ENCODE peak calls at places on chromosomes 13 and 19, in nine cellular contexts. One of them, this sample, is unnamed.

GRCh38 chr13:112643759-112644459 is 45.9 kb upstream of the ATP11A start:
- DNase-seq in stomach: peak
- DNase-seq in lower leg skin: no peak
- DNase-seq in uterus: peak
- DNase-seq in tibial nerve: no peak
- DNase-seq in Peyer's patch: no peak
- DNase-seq in GM12891: no peak
- DNase-seq in H54: no peak
- DNase-seq in heart left ventricle: no peak
- DNase-seq in this sample: peak

GRCh38 chr13:26500618-26501320 is 56.7 kb upstream of the WASF3 start:
- DNase-seq in stomach: no peak
- DNase-seq in lower leg skin: no peak
- DNase-seq in uterus: no peak
- DNase-seq in tibial nerve: no peak
- DNase-seq in Peyer's patch: no peak
- DNase-seq in GM12891: no peak
- DNase-seq in H54: no peak
- DNase-seq in heart left ventricle: no peak
- DNase-seq in this sample: no peak

GRCh38 chr13:96034662-96035061 is 18.5 kb downstream of the UGGT2 start:
- DNase-seq in stomach: peak
- DNase-seq in lower leg skin: no peak
- DNase-seq in uterus: no peak
- DNase-seq in tibial nerve: no peak
- DNase-seq in Peyer's patch: no peak
- DNase-seq in GM12891: no peak
- DNase-seq in H54: no peak
- DNase-seq in heart left ventricle: no peak
- DNase-seq in this sample: peak

GRCh38 chr13:111403266-111403665 is 82.8 kb downstream of the TEX29 start:
- DNase-seq in stomach: no peak
- DNase-seq in lower leg skin: no peak
- DNase-seq in uterus: no peak
- DNase-seq in tibial nerve: no peak
- DNase-seq in Peyer's patch: no peak
- DNase-seq in GM12891: no peak
- DNase-seq in H54: no peak
- DNase-seq in heart left ventricle: no peak
- DNase-seq in this sample: no peak

GRCh38 chr13:110133425-110134235 is 173.3 kb downstream of the COL4A1 start:
- DNase-seq in stomach: no peak
- DNase-seq in lower leg skin: no peak
- DNase-seq in uterus: no peak
- DNase-seq in tibial nerve: no peak
- DNase-seq in Peyer's patch: no peak
- DNase-seq in GM12891: no peak
- DNase-seq in H54: no peak
- DNase-seq in heart left ventricle: no peak
- DNase-seq in this sample: no peak

GRCh38 chr13:103188688-103189326 is 122.6 kb upstream of the SLC10A2 start:
- DNase-seq in stomach: no peak
- DNase-seq in lower leg skin: no peak
- DNase-seq in uterus: no peak
- DNase-seq in tibial nerve: no peak
- DNase-seq in Peyer's patch: no peak
- DNase-seq in GM12891: no peak
- DNase-seq in H54: peak
- DNase-seq in heart left ventricle: no peak
- DNase-seq in this sample: no peak

GRCh38 chr13:99630269-99630898 is 129.1 kb downstream of the TM9SF2 start:
- DNase-seq in stomach: no peak
- DNase-seq in lower leg skin: no peak
- DNase-seq in uterus: no peak
- DNase-seq in tibial nerve: no peak
- DNase-seq in Peyer's patch: no peak
- DNase-seq in GM12891: no peak
- DNase-seq in H54: no peak
- DNase-seq in heart left ventricle: no peak
- DNase-seq in this sample: no peak

GRCh38 chr13:38981096-38981495 is 9.5 kb downstream of the STOML3 start:
- DNase-seq in stomach: no peak
- DNase-seq in lower leg skin: no peak
- DNase-seq in uterus: no peak
- DNase-seq in tibial nerve: no peak
- DNase-seq in Peyer's patch: no peak
- DNase-seq in GM12891: no peak
- DNase-seq in H54: no peak
- DNase-seq in heart left ventricle: no peak
- DNase-seq in this sample: no peak

GRCh38 chr13:95784161-95784880 is 107.4 kb downstream of the DNAJC3 start:
- DNase-seq in stomach: no peak
- DNase-seq in lower leg skin: no peak
- DNase-seq in uterus: no peak
- DNase-seq in tibial nerve: no peak
- DNase-seq in Peyer's patch: no peak
- DNase-seq in GM12891: no peak
- DNase-seq in H54: peak
- DNase-seq in heart left ventricle: no peak
- DNase-seq in this sample: no peak

GRCh38 chr13:100694722-100695644 is 20.4 kb upstream of the TMTC4 start:
- DNase-seq in stomach: peak
- DNase-seq in lower leg skin: no peak
- DNase-seq in uterus: no peak
- DNase-seq in tibial nerve: no peak
- DNase-seq in Peyer's patch: peak
- DNase-seq in GM12891: no peak
- DNase-seq in H54: peak
- DNase-seq in heart left ventricle: no peak
- DNase-seq in this sample: peak

GRCh38 chr13:28622286-28622685 is 36.6 kb upstream of the POMP start:
- DNase-seq in stomach: peak
- DNase-seq in lower leg skin: peak
- DNase-seq in uterus: no peak
- DNase-seq in tibial nerve: peak
- DNase-seq in Peyer's patch: peak
- DNase-seq in GM12891: no peak
- DNase-seq in H54: no peak
- DNase-seq in heart left ventricle: peak
- DNase-seq in this sample: peak

GRCh38 chr13:46166947-46167610 is 14.9 kb downstream of the LCP1 start:
- DNase-seq in stomach: no peak
- DNase-seq in lower leg skin: no peak
- DNase-seq in uterus: no peak
- DNase-seq in tibial nerve: no peak
- DNase-seq in Peyer's patch: no peak
- DNase-seq in GM12891: no peak
- DNase-seq in H54: no peak
- DNase-seq in heart left ventricle: no peak
- DNase-seq in this sample: no peak
- TF ChIP-seq POLR2A in stomach: no peak
- TF ChIP-seq POLR2A in lower leg skin: no peak
- TF ChIP-seq POLR2A in uterus: no peak
- TF ChIP-seq POLR2A in tibial nerve: no peak
- TF ChIP-seq POLR2A in Peyer's patch: no peak
- TF ChIP-seq POLR2A in GM12891: no peak
- TF ChIP-seq POLR2A in H54: no peak
- TF ChIP-seq POLR2A in heart left ventricle: no peak
- TF ChIP-seq POLR2A in this sample: no peak

DNA sequence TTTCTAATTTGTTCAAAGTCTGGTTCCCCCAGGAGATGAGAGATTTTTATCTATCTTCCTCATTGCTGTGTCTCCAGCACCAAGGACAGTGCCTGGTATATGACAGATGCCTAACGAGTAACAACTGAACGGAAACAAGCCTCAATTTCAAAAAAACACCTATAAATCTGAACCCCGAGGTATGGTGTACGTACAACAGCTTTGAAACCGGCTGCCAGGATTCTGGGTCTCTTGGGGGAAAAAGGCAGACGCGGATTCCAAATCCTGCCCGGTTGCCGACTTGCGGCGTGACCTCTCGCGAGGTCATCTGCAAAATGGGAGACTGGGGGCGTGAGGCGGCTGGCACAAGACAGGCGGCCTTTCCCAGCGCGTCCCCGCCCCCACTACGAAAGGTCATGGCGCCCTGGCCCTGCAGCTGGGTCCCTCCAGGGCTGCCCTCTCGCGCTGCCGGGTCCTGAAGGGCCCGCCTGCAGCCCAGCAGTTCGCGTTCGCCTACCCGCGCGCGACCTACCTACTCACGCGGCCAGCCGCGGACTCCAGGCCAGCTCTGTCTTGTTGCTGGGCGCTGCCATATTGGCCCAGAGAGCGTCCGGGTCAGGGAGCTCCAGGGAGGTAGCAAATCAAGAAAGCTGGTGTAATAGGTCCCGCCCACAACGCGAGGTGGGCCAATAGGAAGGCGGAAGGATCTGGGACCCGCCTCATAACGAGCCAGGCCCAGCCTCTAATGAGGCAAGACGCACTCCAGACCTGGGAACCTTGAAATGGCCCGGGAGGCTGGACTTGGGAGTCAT is at the start of gene ECSIT:
- DNase-seq in stomach: peak
- DNase-seq in lower leg skin: peak
- DNase-seq in uterus: peak
- DNase-seq in tibial nerve: peak
- DNase-seq in Peyer's patch: peak
- DNase-seq in GM12891: peak
- DNase-seq in H54: peak
- DNase-seq in heart left ventricle: peak
- DNase-seq in this sample: peak
- TF ChIP-seq POLR2A in stomach: no peak
- TF ChIP-seq POLR2A in lower leg skin: no peak
- TF ChIP-seq POLR2A in uterus: peak
- TF ChIP-seq POLR2A in tibial nerve: peak
- TF ChIP-seq POLR2A in Peyer's patch: no peak
- TF ChIP-seq POLR2A in GM12891: peak
- TF ChIP-seq POLR2A in H54: no peak
- TF ChIP-seq POLR2A in heart left ventricle: no peak
- TF ChIP-seq POLR2A in this sample: peak

GRCh38 chr13:46131705-46132104 is 26.9 kb upstream of the CPB2 start:
- DNase-seq in stomach: no peak
- DNase-seq in lower leg skin: no peak
- DNase-seq in uterus: no peak
- DNase-seq in tibial nerve: no peak
- DNase-seq in Peyer's patch: no peak
- DNase-seq in GM12891: no peak
- DNase-seq in H54: no peak
- DNase-seq in heart left ventricle: no peak
- DNase-seq in this sample: no peak

GRCh38 chr13:46129955-46130354 is 25.1 kb upstream of the CPB2 start:
- DNase-seq in stomach: no peak
- DNase-seq in lower leg skin: no peak
- DNase-seq in uterus: no peak
- DNase-seq in tibial nerve: no peak
- DNase-seq in Peyer's patch: no peak
- DNase-seq in GM12891: no peak
- DNase-seq in H54: no peak
- DNase-seq in heart left ventricle: no peak
- DNase-seq in this sample: no peak

GRCh38 chr13:46134961-46135522 is 30.2 kb upstream of the CPB2 start:
- DNase-seq in stomach: peak
- DNase-seq in lower leg skin: no peak
- DNase-seq in uterus: no peak
- DNase-seq in tibial nerve: no peak
- DNase-seq in Peyer's patch: no peak
- DNase-seq in GM12891: no peak
- DNase-seq in H54: no peak
- DNase-seq in heart left ventricle: no peak
- DNase-seq in this sample: peak

GRCh38 chr13:46134494-46134893 is 29.7 kb upstream of the CPB2 start:
- DNase-seq in stomach: no peak
- DNase-seq in lower leg skin: no peak
- DNase-seq in uterus: no peak
- DNase-seq in tibial nerve: no peak
- DNase-seq in Peyer's patch: no peak
- DNase-seq in GM12891: no peak
- DNase-seq in H54: no peak
- DNase-seq in heart left ventricle: no peak
- DNase-seq in this sample: no peak

DNA sequence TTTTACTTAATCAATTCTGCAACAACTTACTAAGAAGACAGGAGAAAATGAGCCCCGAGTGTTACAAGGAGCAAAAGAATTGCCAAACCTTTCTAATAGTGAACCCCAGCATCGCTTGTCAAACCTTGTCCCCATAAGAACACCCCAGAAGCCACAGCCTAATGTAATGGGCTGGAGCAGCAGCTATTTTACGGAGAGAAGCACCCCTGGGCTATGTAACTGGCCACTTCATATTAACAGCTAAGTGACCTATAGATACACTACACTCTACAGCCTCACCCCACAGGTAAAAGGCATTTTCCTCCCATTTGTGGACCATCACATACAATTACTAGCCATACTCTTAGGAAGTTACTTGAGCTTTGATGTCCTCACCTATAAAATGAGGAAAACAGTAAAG is 27.3 kb upstream of the CPB2 start:
- DNase-seq in stomach: no peak
- DNase-seq in lower leg skin: no peak
- DNase-seq in uterus: no peak
- DNase-seq in tibial nerve: no peak
- DNase-seq in Peyer's patch: no peak
- DNase-seq in GM12891: no peak
- DNase-seq in H54: no peak
- DNase-seq in heart left ventricle: no peak
- DNase-seq in this sample: no peak
- TF ChIP-seq POLR2A in stomach: no peak
- TF ChIP-seq POLR2A in lower leg skin: no peak
- TF ChIP-seq POLR2A in uterus: no peak
- TF ChIP-seq POLR2A in tibial nerve: no peak
- TF ChIP-seq POLR2A in Peyer's patch: no peak
- TF ChIP-seq POLR2A in GM12891: peak
- TF ChIP-seq POLR2A in H54: no peak
- TF ChIP-seq POLR2A in heart left ventricle: no peak
- TF ChIP-seq POLR2A in this sample: no peak

GRCh38 chr13:51318876-51319275 is 20.6 kb upstream of the SERPINE3 start:
- DNase-seq in stomach: no peak
- DNase-seq in lower leg skin: no peak
- DNase-seq in uterus: no peak
- DNase-seq in tibial nerve: no peak
- DNase-seq in Peyer's patch: no peak
- DNase-seq in GM12891: no peak
- DNase-seq in H54: no peak
- DNase-seq in heart left ventricle: no peak
- DNase-seq in this sample: no peak

GRCh38 chr13:51313619-51314018 is 25.9 kb upstream of the SERPINE3 start:
- DNase-seq in stomach: no peak
- DNase-seq in lower leg skin: no peak
- DNase-seq in uterus: no peak
- DNase-seq in tibial nerve: no peak
- DNase-seq in Peyer's patch: no peak
- DNase-seq in GM12891: no peak
- DNase-seq in H54: no peak
- DNase-seq in heart left ventricle: no peak
- DNase-seq in this sample: no peak

GRCh38 chr13:51318015-51318414 is 21.5 kb upstream of the SERPINE3 start:
- DNase-seq in stomach: no peak
- DNase-seq in lower leg skin: no peak
- DNase-seq in uterus: no peak
- DNase-seq in tibial nerve: no peak
- DNase-seq in Peyer's patch: no peak
- DNase-seq in GM12891: no peak
- DNase-seq in H54: no peak
- DNase-seq in heart left ventricle: no peak
- DNase-seq in this sample: no peak

GRCh38 chr13:51317262-51317661 is 22.2 kb upstream of the SERPINE3 start:
- DNase-seq in stomach: no peak
- DNase-seq in lower leg skin: no peak
- DNase-seq in uterus: no peak
- DNase-seq in tibial nerve: no peak
- DNase-seq in Peyer's patch: no peak
- DNase-seq in GM12891: no peak
- DNase-seq in H54: no peak
- DNase-seq in heart left ventricle: no peak
- DNase-seq in this sample: no peak

GRCh38 chr13:51315658-51316057 is 23.8 kb upstream of the SERPINE3 start:
- DNase-seq in stomach: no peak
- DNase-seq in lower leg skin: no peak
- DNase-seq in uterus: no peak
- DNase-seq in tibial nerve: no peak
- DNase-seq in Peyer's patch: no peak
- DNase-seq in GM12891: no peak
- DNase-seq in H54: no peak
- DNase-seq in heart left ventricle: no peak
- DNase-seq in this sample: no peak
- TF ChIP-seq POLR2A in stomach: no peak
- TF ChIP-seq POLR2A in lower leg skin: no peak
- TF ChIP-seq POLR2A in uterus: no peak
- TF ChIP-seq POLR2A in tibial nerve: no peak
- TF ChIP-seq POLR2A in Peyer's patch: no peak
- TF ChIP-seq POLR2A in GM12891: no peak
- TF ChIP-seq POLR2A in H54: no peak
- TF ChIP-seq POLR2A in heart left ventricle: no peak
- TF ChIP-seq POLR2A in this sample: no peak